ENCODE peak calls at places on chromosomes 6 and 20, in four cellular contexts. X is NCI-H1105 treated with DMSO at 0.1 percent for 48 hours, V is NCI-H510A treated with DMSO at 0.1 percent for 48 hours, D is fibroblast of the conjunctiva. Q is an unnamed sample.

GRCh38 chr6:140073456-140073855 is 699.0 kb upstream of the CITED2 start:
- DNase-seq in V (no peak), X (no peak), D (peak), Q (no peak)

GRCh38 chr6:24357336-24358218 is at the start of gene DCDC2:
- DNase-seq in D (no peak), X (no peak), V (peak), Q (no peak)

GRCh38 chr20:59604770-59605665 is 678 bp downstream of the PHACTR3 start:
- DNase-seq in V (no peak), D (no peak), X (peak), Q (no peak)

GRCh38 chr6:148967546-148967945 is 220.7 kb downstream of the UST start:
- DNase-seq in D (no peak), V (no peak), X (no peak), Q (no peak)

GRCh38 chr20:831251-831650 is 2.3 kb upstream of the FAM110A start:
- DNase-seq in X (no peak), V (no peak), D (no peak), Q (no peak)

GRCh38 chr6:81382852-81383251 is 369.6 kb downstream of the TENT5A start:
- DNase-seq in X (no peak), V (no peak), D (no peak), Q (no peak)

GRCh38 chr6:41156771-41157170 is 2.6 kb upstream of the TREML1 start:
- DNase-seq in V (no peak), X (no peak), D (no peak), Q (no peak)

GRCh38 chr6:146543211-146543939 is at the start of gene RAB32:
- DNase-seq in V (peak), D (peak), X (no peak), Q (peak)

Q was measured in NCI-H82.